ENCODE peak calls at places on chromosome 9, in nine cellular contexts. R, Y, W, M, L, Z, D, E and B are unnamed samples. For H3K4me1, the result is how much of the 10 kb centered on the place peaks cover.

GRCh38 chr9:89478821-89479668 is 18.9 kb downstream of the SEMA4D start:
- DNase-seq in E (no peak), Z (no peak), M (no peak), Y (peak), R (no peak), D (no peak), L (no peak), W (no peak), B (no peak)

GRCh38 chr9:131191857-131192256 is 66.5 kb downstream of the NUP214 start:
- DNase-seq in R (no peak), L (no peak), W (no peak), M (no peak), Y (no peak), Z (no peak), E (no peak), D (no peak), B (no peak)

GRCh38 chr9:124212381-124213050 is 45.2 kb upstream of the NEK6 start:
- DNase-seq in Y (no peak), Z (no peak), L (no peak), D (no peak), E (no peak), W (no peak), M (no peak), R (peak), B (peak)

GRCh38 chr9:33778700-33779351 is 16.5 kb upstream of the PRSS3 start:
- DNase-seq in L (peak), Y (peak), W (no peak), R (no peak), M (peak), E (peak), Z (peak), D (peak), B (no peak)

GRCh38 chr9:17134396-17134842 is 421 bp upstream of the CNTLN start:
- DNase-seq in D (peak), L (peak), M (no peak), Y (no peak), W (no peak), R (no peak), E (no peak), Z (no peak), B (no peak)

GRCh38 chr9:93890436-93890935 is 64.7 kb downstream of the BARX1 start:
- DNase-seq in R (no peak), E (no peak), Y (peak), Z (no peak), D (no peak), M (no peak), W (no peak), L (no peak), B (no peak)

GRCh38 chr9:17216011-17216410 is 81.2 kb downstream of the CNTLN start:
- DNase-seq in R (no peak), W (no peak), D (no peak), M (no peak), E (no peak), L (no peak), Y (no peak), Z (no peak), B (no peak)

GRCh38 chr9:95028855-95029219 is 288.7 kb downstream of the FANCC start:
- DNase-seq in D (no peak), E (no peak), W (no peak), L (no peak), M (no peak), R (no peak), Y (no peak), Z (no peak), B (no peak)

GRCh38 chr9:36802171-36802920 is 229.7 kb downstream of the MELK start:
- DNase-seq in L (no peak), E (no peak), M (no peak), Z (no peak), R (no peak), Y (no peak), W (no peak), D (no peak), B (peak)

GRCh38 chr9:119052339-119053030 is 316.8 kb downstream of the BRINP1 start:
- DNase-seq in Y (peak), R (no peak), E (no peak), M (no peak), W (peak), L (no peak), Z (no peak), D (peak), B (no peak)

GRCh38 chr9:112754578-112754977 is 4.0 kb downstream of the SNX30 start:
- DNase-seq in L (no peak), D (no peak), Y (no peak), Z (no peak), E (peak), M (peak), R (no peak), W (no peak), B (peak)

GRCh38 chr9:112757940-112758339 is 7.4 kb downstream of the SNX30 start:
- DNase-seq in Z (no peak), L (no peak), W (no peak), D (no peak), M (no peak), E (no peak), R (no peak), Y (no peak), B (no peak)

GRCh38 chr9:112755675-112756074 is 5.1 kb downstream of the SNX30 start:
- DNase-seq in E (no peak), W (no peak), Y (no peak), Z (no peak), D (peak), L (peak), M (no peak), R (no peak), B (no peak)

GRCh38 chr9:112755059-112755458 is 4.5 kb downstream of the SNX30 start:
- DNase-seq in D (no peak), R (no peak), M (no peak), E (no peak), Y (peak), L (no peak), Z (no peak), W (no peak), B (no peak)

GRCh38 chr9:112757300-112757883 is 6.8 kb downstream of the SNX30 start:
- DNase-seq in W (no peak), Y (no peak), Z (no peak), D (no peak), E (no peak), L (no peak), M (no peak), R (no peak), B (no peak)
- H3K4me1 ChIP-seq in W (under half), Y (under half), Z (under half), D (under half), E (under half), L (under half), M (under half), R (under half), B (under half)

DNA sequence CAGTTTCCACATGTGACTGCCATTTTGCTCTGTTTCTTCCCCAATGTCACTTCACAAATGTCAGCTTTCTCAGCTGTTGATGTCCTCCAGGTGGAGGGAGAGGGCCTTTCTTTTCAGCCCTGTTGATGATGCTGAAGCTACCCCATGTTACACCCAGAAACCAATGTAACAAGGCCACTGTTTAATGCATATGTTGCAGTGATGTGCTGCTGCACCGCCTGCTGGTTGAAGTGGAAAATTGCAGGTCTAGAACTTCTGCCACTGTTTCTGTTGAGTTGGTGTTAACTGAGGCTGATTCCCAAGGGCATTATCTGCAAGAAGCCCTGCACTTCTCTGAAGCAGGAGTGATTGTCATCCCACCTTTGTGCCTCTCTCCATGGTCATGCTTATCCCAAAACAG is 428.4 kb downstream of the KDM4C start:
- DNase-seq in D (no peak), R (no peak), M (peak), Z (no peak), L (no peak), Y (no peak), E (no peak), W (no peak), B (no peak)
- H3K4me1 ChIP-seq in D (under half), R (under half), M (under half), Z (under half), L (under half), Y (under half), E (under half), W (under half), B (under half)

GRCh38 chr9:129403743-129404620 is 216.9 kb downstream of the C9orf50 start:
- DNase-seq in W (peak), Z (no peak), Y (no peak), M (no peak), L (no peak), D (no peak), E (no peak), R (peak), B (no peak)
- H3K4me1 ChIP-seq in W (under half), Z (under half), Y (under half), M (under half), L (half or more), D (under half), E (under half), R (under half), B (under half)

GRCh38 chr9:14710804-14711203 is 11.7 kb downstream of the CER1 start:
- DNase-seq in L (no peak), W (no peak), R (no peak), Z (no peak), M (no peak), E (no peak), Y (no peak), D (no peak), B (no peak)
- H3K4me1 ChIP-seq in L (under half), W (under half), R (under half), Z (under half), M (under half), E (under half), Y (under half), D (under half), B (under half)

DNA sequence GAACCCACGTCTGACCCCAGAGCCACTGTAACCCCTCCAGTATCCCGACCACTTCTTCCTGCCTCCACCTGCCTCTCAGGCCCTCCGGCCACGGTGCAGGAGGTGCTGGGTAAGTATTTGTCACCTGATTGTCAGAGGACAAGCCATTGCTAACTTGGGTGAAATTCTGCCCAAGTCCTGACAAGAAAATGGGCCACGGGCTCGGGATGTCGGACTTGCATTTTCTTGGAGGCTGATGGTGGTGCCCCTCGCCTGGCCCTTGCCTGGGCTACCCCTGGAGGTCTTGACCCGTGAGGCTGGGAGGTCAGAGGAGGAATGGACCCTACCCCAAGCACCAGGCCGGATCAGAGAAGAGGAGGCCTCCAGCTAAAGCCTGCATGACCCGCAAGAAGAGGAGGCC is 149.7 kb upstream of the COL5A1 start:
- DNase-seq in W (no peak), Z (no peak), L (no peak), Y (no peak), D (no peak), E (no peak), R (peak), M (no peak), B (no peak)
- H3K4me1 ChIP-seq in W (under half), Z (under half), L (under half), Y (under half), D (under half), E (under half), R (under half), M (under half), B (under half)

GRCh38 chr9:128148509-128149000 is 698 bp upstream of the LCN2 start:
- DNase-seq in D (no peak), R (peak), L (no peak), M (no peak), Y (no peak), E (no peak), W (peak), Z (no peak), B (no peak)

GRCh38 chr9:128150594-128151342 is 1.5 kb downstream of the LCN2 start:
- DNase-seq in D (no peak), W (peak), L (no peak), Z (no peak), E (no peak), M (no peak), Y (peak), R (peak), B (no peak)

GRCh38 chr9:128149001-128149701 is at the start of gene LCN2:
- DNase-seq in L (no peak), E (no peak), Y (peak), R (peak), M (no peak), D (no peak), W (peak), Z (peak), B (no peak)

GRCh38 chr9:128151343-128152132 is 2.3 kb downstream of the LCN2 start:
- DNase-seq in Z (no peak), M (no peak), E (no peak), D (no peak), W (peak), L (peak), Y (no peak), R (peak), B (no peak)

GRCh38 chr9:128149951-128150593 is 819 bp downstream of the LCN2 start:
- DNase-seq in M (no peak), Z (no peak), D (no peak), E (no peak), L (no peak), R (peak), Y (no peak), W (peak), B (no peak)
- H3K4me1 ChIP-seq in M (under half), Z (under half), D (under half), E (under half), L (under half), R (under half), Y (under half), W (under half), B (under half)

GRCh38 chr9:129998491-129999122 is 44.4 kb downstream of the FNBP1 start:
- DNase-seq in M (no peak), E (no peak), Z (no peak), Y (no peak), L (no peak), D (no peak), W (no peak), R (no peak), B (no peak)

GRCh38 chr9:129996161-129996849 is 46.7 kb downstream of the FNBP1 start:
- DNase-seq in Y (no peak), D (no peak), E (no peak), R (no peak), M (no peak), L (no peak), Z (no peak), W (no peak), B (no peak)

GRCh38 chr9:129994947-129995346 is 48.0 kb downstream of the FNBP1 start:
- DNase-seq in E (no peak), L (no peak), D (no peak), W (no peak), R (no peak), Z (no peak), M (no peak), Y (no peak), B (no peak)

GRCh38 chr9:129999123-129999510 is 43.9 kb downstream of the FNBP1 start:
- DNase-seq in R (no peak), W (no peak), E (no peak), D (no peak), M (no peak), L (no peak), Z (no peak), Y (no peak), B (no peak)

DNA sequence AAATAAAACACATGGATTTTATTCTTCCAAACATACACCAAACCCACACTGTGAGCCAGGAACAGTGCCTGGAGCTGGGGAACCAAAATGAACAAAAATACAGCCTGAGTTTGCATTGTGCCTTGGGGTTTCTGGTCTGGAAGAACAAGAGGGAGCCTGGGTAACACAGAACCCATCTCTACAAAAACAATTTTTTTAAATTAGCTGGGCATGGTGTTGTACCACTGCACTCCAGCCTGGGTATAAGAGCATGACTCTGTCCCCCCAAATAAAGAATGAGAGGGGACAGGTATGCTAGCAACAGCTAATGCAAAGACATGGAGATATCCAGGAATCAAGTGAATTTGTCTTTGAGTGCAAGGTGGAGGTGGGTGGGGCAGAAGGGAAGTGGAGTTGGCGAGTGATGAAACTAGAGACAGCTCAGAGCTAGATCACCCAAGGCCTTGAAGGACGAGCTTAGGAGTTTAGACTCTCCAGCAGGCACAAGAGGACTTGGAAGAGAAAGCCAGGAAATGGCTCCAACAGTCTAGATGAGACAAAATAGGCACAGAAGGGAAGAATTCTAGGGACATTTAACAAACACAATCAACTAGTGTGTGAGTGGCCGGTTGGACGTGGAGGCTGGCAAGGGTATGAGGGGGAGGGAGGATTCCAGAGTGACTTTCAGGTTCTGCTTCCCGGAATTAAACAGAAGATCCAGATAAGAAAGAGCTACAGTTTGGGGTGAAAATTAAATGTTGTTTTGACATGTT is 47.4 kb downstream of the FNBP1 start:
- DNase-seq in L (no peak), R (no peak), W (no peak), Z (peak), D (no peak), M (no peak), Y (no peak), E (no peak), B (no peak)
- H3K4me1 ChIP-seq in L (under half), R (under half), W (under half), Z (under half), D (under half), M (under half), Y (under half), E (half or more), B (under half)

DNA sequence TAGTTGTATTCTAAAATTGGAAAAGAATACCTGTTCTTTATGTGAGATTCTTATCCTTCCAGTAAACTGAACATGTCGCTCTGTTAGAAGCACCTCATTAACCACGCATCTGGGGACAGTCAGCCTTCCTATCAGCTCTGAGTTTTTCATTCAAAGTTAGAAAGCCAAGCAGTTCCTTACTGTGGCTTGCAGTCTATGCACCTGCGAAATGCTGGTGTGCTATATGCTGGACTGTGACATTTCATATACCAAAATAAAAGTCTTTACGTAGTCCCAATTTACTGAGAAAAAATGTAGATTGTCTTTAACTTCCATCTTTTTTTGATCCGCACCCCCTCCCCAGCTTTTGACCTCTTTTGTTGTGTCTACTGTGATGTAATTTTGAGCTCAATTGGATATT is 4.3 kb downstream of the ANP32B start:
- DNase-seq in M (no peak), E (no peak), Z (no peak), Y (no peak), D (no peak), L (no peak), W (no peak), R (no peak), B (no peak)
- H3K4me1 ChIP-seq in M (under half), E (under half), Z (half or more), Y (half or more), D (half or more), L (under half), W (half or more), R (under half), B (under half)